ENCODE peak calls at places on chromosomes 5 and 9, in four cellular contexts. One of them, this sample, is unnamed. For H3K27me3 and H3K36me3, the result is how much of the 10 kb centered on the place peaks cover.

GRCh38 chr9:121782514-121783110 is 131.2 kb downstream of the DAB2IP start:
- DNase-seq in PC-9: no peak
- DNase-seq in HepG2: no peak
- DNase-seq in effector memory CD4-positive, alpha-beta T cell: no peak
- DNase-seq in this sample: no peak

GRCh38 chr5:78633710-78634109 is 14.9 kb downstream of the LHFPL2 start:
- DNase-seq in effector memory CD4-positive, alpha-beta T cell: no peak
- DNase-seq in HepG2: no peak
- DNase-seq in PC-9: no peak
- DNase-seq in this sample: no peak

GRCh38 chr9:96856363-96857286 is 2.3 kb upstream of the ZNF782 start:
- DNase-seq in effector memory CD4-positive, alpha-beta T cell: peak
- DNase-seq in PC-9: peak
- DNase-seq in HepG2: peak
- DNase-seq in this sample: no peak

GRCh38 chr5:64766105-64766504 is 2.4 kb downstream of the SREK1IP1 start:
- DNase-seq in effector memory CD4-positive, alpha-beta T cell: no peak
- DNase-seq in PC-9: no peak
- DNase-seq in HepG2: peak
- DNase-seq in this sample: no peak

GRCh38 chr5:11962122-11962521 is 57.9 kb upstream of the CTNND2 start:
- DNase-seq in PC-9: no peak
- DNase-seq in HepG2: peak
- DNase-seq in effector memory CD4-positive, alpha-beta T cell: no peak
- DNase-seq in this sample: no peak

GRCh38 chr9:96344458-96345180 is 38.9 kb downstream of the SLC35D2 start:
- DNase-seq in PC-9: peak
- DNase-seq in HepG2: peak
- DNase-seq in effector memory CD4-positive, alpha-beta T cell: no peak
- DNase-seq in this sample: no peak

GRCh38 chr5:55597014-55597981 is 62.5 kb upstream of the PLPP1 start:
- DNase-seq in HepG2: no peak
- DNase-seq in PC-9: no peak
- DNase-seq in effector memory CD4-positive, alpha-beta T cell: no peak
- DNase-seq in this sample: no peak

GRCh38 chr5:17413691-17414090 is 84.3 kb upstream of the TAF11L2 start:
- DNase-seq in effector memory CD4-positive, alpha-beta T cell: no peak
- DNase-seq in PC-9: no peak
- DNase-seq in HepG2: no peak
- DNase-seq in this sample: no peak

GRCh38 chr5:115304496-115304895 is 8.0 kb upstream of the CCDC112 start:
- DNase-seq in HepG2: no peak
- DNase-seq in PC-9: no peak
- DNase-seq in effector memory CD4-positive, alpha-beta T cell: no peak
- DNase-seq in this sample: no peak

GRCh38 chr5:67028371-67028770 is 168.2 kb downstream of the CD180 start:
- DNase-seq in PC-9: no peak
- DNase-seq in HepG2: no peak
- DNase-seq in effector memory CD4-positive, alpha-beta T cell: no peak
- DNase-seq in this sample: no peak

GRCh38 chr5:7781899-7782298 is 69.0 kb downstream of the CFAP90 start:
- DNase-seq in PC-9: no peak
- DNase-seq in effector memory CD4-positive, alpha-beta T cell: no peak
- DNase-seq in HepG2: no peak
- DNase-seq in this sample: no peak

GRCh38 chr5:1312206-1312605 is 17.3 kb upstream of the TERT start:
- DNase-seq in HepG2: no peak
- DNase-seq in effector memory CD4-positive, alpha-beta T cell: peak
- DNase-seq in PC-9: no peak
- DNase-seq in this sample: peak

GRCh38 chr5:89470658-89471057 is 587.7 kb upstream of the MEF2C start:
- DNase-seq in PC-9: no peak
- DNase-seq in HepG2: no peak
- DNase-seq in effector memory CD4-positive, alpha-beta T cell: no peak
- DNase-seq in this sample: no peak

GRCh38 chr9:89375181-89375760 is 57.0 kb downstream of the SECISBP2 start:
- DNase-seq in PC-9: no peak
- DNase-seq in HepG2: no peak
- DNase-seq in effector memory CD4-positive, alpha-beta T cell: no peak
- DNase-seq in this sample: no peak

GRCh38 chr9:135246248-135247173 is 159.0 kb downstream of the OLFM1 start:
- DNase-seq in HepG2: no peak
- DNase-seq in PC-9: no peak
- DNase-seq in effector memory CD4-positive, alpha-beta T cell: no peak
- DNase-seq in this sample: no peak

GRCh38 chr5:9265391-9266287 is 280.2 kb downstream of the SEMA5A start:
- DNase-seq in PC-9: no peak
- DNase-seq in HepG2: no peak
- DNase-seq in effector memory CD4-positive, alpha-beta T cell: no peak
- DNase-seq in this sample: no peak

GRCh38 chr9:95089916-95090791 is 227.4 kb downstream of the FANCC start:
- DNase-seq in PC-9: peak
- DNase-seq in HepG2: no peak
- DNase-seq in effector memory CD4-positive, alpha-beta T cell: no peak
- DNase-seq in this sample: no peak

GRCh38 chr5:7745882-7746735 is 104.8 kb downstream of the CFAP90 start:
- DNase-seq in effector memory CD4-positive, alpha-beta T cell: peak
- DNase-seq in PC-9: peak
- DNase-seq in HepG2: peak
- DNase-seq in this sample: no peak

GRCh38 chr9:135490980-135491444 is 9.5 kb upstream of the MRPS2 start:
- DNase-seq in PC-9: no peak
- DNase-seq in HepG2: peak
- DNase-seq in effector memory CD4-positive, alpha-beta T cell: no peak
- DNase-seq in this sample: no peak

GRCh38 chr5:179336126-179336870 is 9.0 kb downstream of the ADAMTS2 start:
- DNase-seq in effector memory CD4-positive, alpha-beta T cell: no peak
- DNase-seq in HepG2: no peak
- DNase-seq in PC-9: no peak
- DNase-seq in this sample: no peak

GRCh38 chr9:125815568-125815967 is 68.4 kb downstream of the PBX3 start:
- DNase-seq in PC-9: peak
- DNase-seq in effector memory CD4-positive, alpha-beta T cell: no peak
- DNase-seq in HepG2: no peak
- DNase-seq in this sample: no peak

GRCh38 chr5:923473-923873 is 30.8 kb downstream of the TRIP13 start:
- DNase-seq in effector memory CD4-positive, alpha-beta T cell: peak
- DNase-seq in HepG2: peak
- DNase-seq in PC-9: peak
- DNase-seq in this sample: peak

GRCh38 chr5:6708814-6709213 is 4.4 kb upstream of the TENT4A start:
- DNase-seq in HepG2: no peak
- DNase-seq in PC-9: no peak
- DNase-seq in effector memory CD4-positive, alpha-beta T cell: no peak
- DNase-seq in this sample: peak

GRCh38 chr9:75181748-75182147 is 93.4 kb downstream of the OSTF1 start:
- DNase-seq in effector memory CD4-positive, alpha-beta T cell: no peak
- DNase-seq in HepG2: no peak
- DNase-seq in PC-9: peak
- DNase-seq in this sample: no peak

GRCh38 chr5:142753114-142753764 is 16.9 kb upstream of the ARHGAP26 start:
- DNase-seq in effector memory CD4-positive, alpha-beta T cell: no peak
- DNase-seq in HepG2: no peak
- DNase-seq in PC-9: no peak
- DNase-seq in this sample: no peak

GRCh38 chr9:126291925-126292324 is 34.7 kb upstream of the MVB12B start:
- DNase-seq in HepG2: no peak
- DNase-seq in PC-9: no peak
- DNase-seq in effector memory CD4-positive, alpha-beta T cell: no peak
- DNase-seq in this sample: no peak

GRCh38 chr5:179731791-179732411 is 721 bp upstream of the MAML1 start:
- DNase-seq in HepG2: peak
- DNase-seq in PC-9: peak
- DNase-seq in effector memory CD4-positive, alpha-beta T cell: peak
- DNase-seq in this sample: peak

GRCh38 chr9:112811518-112811917 is 61.0 kb downstream of the SNX30 start:
- DNase-seq in HepG2: no peak
- DNase-seq in PC-9: no peak
- DNase-seq in effector memory CD4-positive, alpha-beta T cell: no peak
- DNase-seq in this sample: no peak

GRCh38 chr9:15304620-15305019 is 2.4 kb downstream of the TTC39B start:
- DNase-seq in PC-9: no peak
- DNase-seq in effector memory CD4-positive, alpha-beta T cell: no peak
- DNase-seq in HepG2: peak
- DNase-seq in this sample: no peak

GRCh38 chr5:19564036-19564435 is 424.0 kb downstream of the CDH18 start:
- DNase-seq in PC-9: peak
- DNase-seq in effector memory CD4-positive, alpha-beta T cell: no peak
- DNase-seq in HepG2: no peak
- DNase-seq in this sample: no peak

GRCh38 chr5:175728316-175728715 is 70.4 kb downstream of the HRH2 start:
- DNase-seq in HepG2: no peak
- DNase-seq in effector memory CD4-positive, alpha-beta T cell: no peak
- DNase-seq in PC-9: no peak
- DNase-seq in this sample: no peak

GRCh38 chr9:127805620-127806019 is 2.9 kb downstream of the FPGS start:
- DNase-seq in HepG2: peak
- DNase-seq in effector memory CD4-positive, alpha-beta T cell: no peak
- DNase-seq in PC-9: no peak
- DNase-seq in this sample: no peak

GRCh38 chr9:110573305-110573704 is 6.2 kb downstream of the SVEP1 start:
- DNase-seq in effector memory CD4-positive, alpha-beta T cell: no peak
- DNase-seq in HepG2: no peak
- DNase-seq in PC-9: no peak
- DNase-seq in this sample: no peak

GRCh38 chr5:147751-148150 is 43.5 kb upstream of the LRRC14B start:
- DNase-seq in PC-9: no peak
- DNase-seq in effector memory CD4-positive, alpha-beta T cell: no peak
- DNase-seq in HepG2: no peak
- DNase-seq in this sample: no peak

GRCh38 chr5:176541338-176542134 is 4.3 kb upstream of the RNF44 start:
- DNase-seq in HepG2: peak
- DNase-seq in effector memory CD4-positive, alpha-beta T cell: peak
- DNase-seq in PC-9: peak
- DNase-seq in this sample: peak

GRCh38 chr5:174876-175465 is 16.3 kb upstream of the LRRC14B start:
- DNase-seq in HepG2: no peak
- DNase-seq in PC-9: no peak
- DNase-seq in effector memory CD4-positive, alpha-beta T cell: no peak
- DNase-seq in this sample: no peak

GRCh38 chr9:71446499-71447411 is 321.6 kb downstream of the CEMIP2 start:
- DNase-seq in HepG2: peak
- DNase-seq in effector memory CD4-positive, alpha-beta T cell: no peak
- DNase-seq in PC-9: peak
- DNase-seq in this sample: peak

GRCh38 chr5:124649548-124650501 is 96.6 kb downstream of the ZNF608 start:
- DNase-seq in HepG2: no peak
- DNase-seq in PC-9: peak
- DNase-seq in effector memory CD4-positive, alpha-beta T cell: peak
- DNase-seq in this sample: peak

GRCh38 chr5:124651663-124652513 is 94.6 kb downstream of the ZNF608 start:
- DNase-seq in PC-9: peak
- DNase-seq in HepG2: peak
- DNase-seq in effector memory CD4-positive, alpha-beta T cell: no peak
- DNase-seq in this sample: peak

GRCh38 chr5:124650960-124651662 is 95.3 kb downstream of the ZNF608 start:
- DNase-seq in PC-9: no peak
- DNase-seq in HepG2: no peak
- DNase-seq in effector memory CD4-positive, alpha-beta T cell: no peak
- DNase-seq in this sample: no peak

GRCh38 chr5:124647393-124647792 is 99.0 kb downstream of the ZNF608 start:
- DNase-seq in HepG2: no peak
- DNase-seq in effector memory CD4-positive, alpha-beta T cell: no peak
- DNase-seq in PC-9: no peak
- DNase-seq in this sample: no peak

GRCh38 chr5:124648902-124649467 is 97.5 kb downstream of the ZNF608 start:
- DNase-seq in HepG2: peak
- DNase-seq in effector memory CD4-positive, alpha-beta T cell: no peak
- DNase-seq in PC-9: no peak
- DNase-seq in this sample: no peak
- H3K4me3 ChIP-seq in HepG2: no peak
- H3K4me3 ChIP-seq in effector memory CD4-positive, alpha-beta T cell: no peak
- H3K4me3 ChIP-seq in PC-9: no peak
- H3K4me3 ChIP-seq in this sample: no peak

GRCh38 chr5:10596310-10596703 is 32.4 kb downstream of the ANKRD33B start:
- DNase-seq in PC-9: no peak
- DNase-seq in HepG2: no peak
- DNase-seq in effector memory CD4-positive, alpha-beta T cell: no peak
- DNase-seq in this sample: no peak
- H3K27me3 ChIP-seq in PC-9: under half
- H3K27me3 ChIP-seq in HepG2: under half
- H3K27me3 ChIP-seq in effector memory CD4-positive, alpha-beta T cell: under half
- H3K27me3 ChIP-seq in this sample: under half

GRCh38 chr9:131436865-131437271 is 43.0 kb downstream of the PRRC2B start:
- DNase-seq in effector memory CD4-positive, alpha-beta T cell: no peak
- DNase-seq in HepG2: no peak
- DNase-seq in PC-9: no peak
- DNase-seq in this sample: no peak

GRCh38 chr9:131438190-131438589 is 44.3 kb downstream of the PRRC2B start:
- DNase-seq in PC-9: no peak
- DNase-seq in HepG2: no peak
- DNase-seq in effector memory CD4-positive, alpha-beta T cell: no peak
- DNase-seq in this sample: no peak

GRCh38 chr9:131439224-131439623 is 45.3 kb downstream of the PRRC2B start:
- DNase-seq in PC-9: no peak
- DNase-seq in HepG2: no peak
- DNase-seq in effector memory CD4-positive, alpha-beta T cell: no peak
- DNase-seq in this sample: no peak

GRCh38 chr9:131434673-131435072 is 40.8 kb downstream of the PRRC2B start:
- DNase-seq in PC-9: no peak
- DNase-seq in HepG2: no peak
- DNase-seq in effector memory CD4-positive, alpha-beta T cell: no peak
- DNase-seq in this sample: no peak

GRCh38 chr9:131436386-131436785 is 42.5 kb downstream of the PRRC2B start:
- DNase-seq in HepG2: no peak
- DNase-seq in PC-9: no peak
- DNase-seq in effector memory CD4-positive, alpha-beta T cell: no peak
- DNase-seq in this sample: no peak
- H3K36me3 ChIP-seq in HepG2: under half
- H3K36me3 ChIP-seq in PC-9: under half
- H3K36me3 ChIP-seq in effector memory CD4-positive, alpha-beta T cell: half or more
- H3K36me3 ChIP-seq in this sample: under half

GRCh38 chr9:115594551-115594950 is 476.6 kb upstream of the TNC start:
- DNase-seq in HepG2: no peak
- DNase-seq in effector memory CD4-positive, alpha-beta T cell: no peak
- DNase-seq in PC-9: no peak
- DNase-seq in this sample: no peak
- H3K4me3 ChIP-seq in HepG2: no peak
- H3K4me3 ChIP-seq in effector memory CD4-positive, alpha-beta T cell: no peak
- H3K4me3 ChIP-seq in PC-9: no peak
- H3K4me3 ChIP-seq in this sample: no peak

DNA sequence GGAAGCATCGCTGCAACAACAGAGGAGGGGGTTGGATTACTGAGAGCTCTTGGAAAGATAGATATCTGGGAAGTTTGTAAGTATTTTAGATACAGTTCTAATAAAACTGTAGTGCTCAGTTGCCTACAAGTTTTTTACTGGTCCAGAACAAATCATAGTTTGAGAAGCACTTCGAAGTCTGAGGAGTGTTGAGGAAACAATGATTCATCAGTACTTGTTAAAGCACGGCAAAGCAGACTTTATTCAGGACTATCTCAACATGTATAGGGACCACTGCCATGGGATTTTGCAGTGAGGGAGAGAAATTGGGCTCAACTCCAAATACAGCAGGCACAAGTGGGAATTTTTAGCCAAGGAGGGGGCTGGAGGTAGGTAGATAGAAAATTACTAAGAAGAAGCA is 25.3 kb upstream of the RECK start:
- DNase-seq in effector memory CD4-positive, alpha-beta T cell: no peak
- DNase-seq in HepG2: no peak
- DNase-seq in PC-9: no peak
- DNase-seq in this sample: no peak
- H3K27me3 ChIP-seq in effector memory CD4-positive, alpha-beta T cell: under half
- H3K27me3 ChIP-seq in HepG2: under half
- H3K27me3 ChIP-seq in PC-9: under half
- H3K27me3 ChIP-seq in this sample: under half

This sample was measured in GM06990.